ENCODE peak calls at places on chromosomes 16 and 17, in six cellular contexts. H, Z, J, V, D and Q are unnamed samples.

GRCh38 chr16:56311208-56312027 is 113.9 kb downstream of the AMFR start:
- DNase-seq in H (no peak), Z (no peak), J (no peak), V (no peak), D (no peak), Q (no peak)

GRCh38 chr16:81455720-81456494 is 11.3 kb downstream of the CMIP start:
- DNase-seq in H (no peak), Z (no peak), J (no peak), V (no peak), D (no peak), Q (no peak)

GRCh38 chr16:64174327-64174726 is 947.5 kb downstream of the CDH11 start:
- DNase-seq in H (no peak), Z (no peak), J (no peak), V (no peak), D (no peak), Q (no peak)

GRCh38 chr17:76983075-76983411 is 114.8 kb downstream of the MGAT5B start:
- DNase-seq in H (peak), Z (no peak), J (no peak), V (no peak), D (no peak), Q (no peak)

GRCh38 chr17:3838206-3838605 is 7.8 kb downstream of the NCBP3 start:
- DNase-seq in H (no peak), Z (no peak), J (no peak), V (peak), D (no peak), Q (no peak)

GRCh38 chr16:9311303-9311954 is 220.0 kb downstream of the HAPSTR1 start:
- DNase-seq in H (no peak), Z (no peak), J (no peak), V (no peak), D (no peak), Q (peak)

GRCh38 chr17:55527520-55528118 is 16.4 kb upstream of the SMIM36 start:
- DNase-seq in H (peak), Z (peak), J (no peak), V (peak), D (peak), Q (peak)

GRCh38 chr17:18362509-18363020 is 785 bp downstream of the SHMT1 start:
- DNase-seq in H (peak), Z (peak), J (no peak), V (no peak), D (peak), Q (peak)

GRCh38 chr16:15874745-15875314 is 13.6 kb downstream of the CEP20 start:
- DNase-seq in H (peak), Z (peak), J (no peak), V (peak), D (peak), Q (no peak)

GRCh38 chr17:66776999-66777688 is 57.8 kb upstream of the CACNG5 start:
- DNase-seq in H (no peak), Z (peak), J (no peak), V (no peak), D (no peak), Q (no peak)

GRCh38 chr17:82407255-82407654 is 10.9 kb upstream of the HEXD start:
- DNase-seq in H (no peak), Z (no peak), J (no peak), V (no peak), D (no peak), Q (no peak)

GRCh38 chr17:1865252-1866037 is 35.6 kb downstream of the RPA1 start:
- DNase-seq in H (peak), Z (peak), J (no peak), V (peak), D (peak), Q (peak)

GRCh38 chr17:44919885-44920564 is 4.7 kb upstream of the GFAP start:
- DNase-seq in H (peak), Z (peak), J (peak), V (peak), D (peak), Q (peak)

GRCh38 chr17:80485846-80486245 is 9.4 kb upstream of the NPTX1 start:
- DNase-seq in H (no peak), Z (no peak), J (no peak), V (no peak), D (no peak), Q (no peak)

GRCh38 chr16:57967916-57968315 is 3.0 kb downstream of the CNGB1 start:
- DNase-seq in H (no peak), Z (no peak), J (no peak), V (no peak), D (no peak), Q (no peak)

GRCh38 chr17:32019228-32019627 is 12.0 kb downstream of the LRRC37B start:
- DNase-seq in H (no peak), Z (no peak), J (no peak), V (no peak), D (no peak), Q (no peak)

GRCh38 chr16:6957676-6958075 is 375.0 kb upstream of the RBFOX1 start:
- DNase-seq in H (no peak), Z (no peak), J (no peak), V (no peak), D (no peak), Q (no peak)

GRCh38 chr17:77692571-77693161 is 265.8 kb upstream of the TNRC6C start:
- DNase-seq in H (no peak), Z (no peak), J (no peak), V (no peak), D (no peak), Q (no peak)

GRCh38 chr16:10927497-10928112 is 14.7 kb downstream of the DEXI start:
- DNase-seq in H (no peak), Z (no peak), J (no peak), V (no peak), D (no peak), Q (no peak)

GRCh38 chr17:41802961-41803682 is 8.6 kb downstream of the P3H4 start:
- DNase-seq in H (no peak), Z (no peak), J (no peak), V (no peak), D (no peak), Q (no peak)

GRCh38 chr16:15942901-15943690 is 6.3 kb upstream of the ABCC1 start:
- DNase-seq in H (peak), Z (no peak), J (no peak), V (no peak), D (no peak), Q (no peak)

GRCh38 chr17:33120103-33120502 is 128.5 kb downstream of the SPACA3 start:
- DNase-seq in H (peak), Z (no peak), J (no peak), V (no peak), D (no peak), Q (no peak)

GRCh38 chr17:63437287-63438091 is 8.6 kb downstream of the CYB561 start:
- DNase-seq in H (peak), Z (no peak), J (no peak), V (no peak), D (peak), Q (no peak)

GRCh38 chr17:74192950-74193781 is 10.3 kb upstream of the RPL38 start:
- DNase-seq in H (no peak), Z (peak), J (no peak), V (no peak), D (no peak), Q (no peak)

GRCh38 chr16:81513204-81514040 is 68.8 kb downstream of the CMIP start:
- DNase-seq in H (no peak), Z (peak), J (no peak), V (no peak), D (no peak), Q (peak)

GRCh38 chr17:58338907-58339774 is 10.5 kb upstream of the TSPOAP1 start:
- DNase-seq in H (peak), Z (peak), J (peak), V (no peak), D (peak), Q (peak)

GRCh38 chr17:59377410-59377809 is 46.0 kb downstream of the YPEL2 start:
- DNase-seq in H (peak), Z (no peak), J (no peak), V (no peak), D (no peak), Q (no peak)

GRCh38 chr16:3646348-3646920 is 8.1 kb upstream of the DNASE1 start:
- DNase-seq in H (no peak), Z (peak), J (no peak), V (peak), D (peak), Q (peak)

GRCh38 chr17:5610956-5611355 is 26.6 kb upstream of the NLRP1 start:
- DNase-seq in H (no peak), Z (no peak), J (no peak), V (no peak), D (no peak), Q (no peak)

GRCh38 chr16:21277927-21278706 is at the start of gene CRYM:
- DNase-seq in H (peak), Z (peak), J (no peak), V (no peak), D (peak), Q (peak)

GRCh38 chr17:66807182-66807581 is 27.7 kb upstream of the CACNG5 start:
- DNase-seq in H (no peak), Z (no peak), J (no peak), V (no peak), D (no peak), Q (no peak)

GRCh38 chr16:47374629-47375028 is 86.2 kb downstream of the ITFG1 start:
- DNase-seq in H (no peak), Z (no peak), J (no peak), V (no peak), D (no peak), Q (no peak)

GRCh38 chr16:15418206-15418605 is 16.2 kb upstream of the BMERB1 start:
- DNase-seq in H (no peak), Z (no peak), J (no peak), V (no peak), D (no peak), Q (no peak)

DNA sequence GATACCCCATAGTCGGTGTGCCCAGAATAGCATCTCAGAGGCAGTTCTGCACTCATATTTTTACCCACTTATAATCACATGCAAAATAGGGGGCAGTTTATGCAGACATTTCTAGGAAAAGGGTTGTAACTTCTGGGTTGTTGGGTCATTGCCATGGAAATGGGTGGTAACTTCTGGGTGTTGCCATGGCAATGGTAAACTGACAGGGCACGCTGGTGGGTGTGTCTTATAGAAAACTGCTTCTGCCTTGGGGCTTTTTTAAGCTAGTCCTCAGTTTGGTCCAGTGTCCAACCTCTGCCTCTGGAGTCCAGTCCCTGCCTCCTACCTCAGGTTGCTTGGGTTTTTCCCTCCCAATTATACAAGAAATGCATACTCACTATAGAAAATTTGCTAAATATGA is 7.4 kb upstream of the SPAG9 start:
- DNase-seq in H (no peak), Z (no peak), J (no peak), V (peak), D (peak), Q (no peak)
- TF ChIP-seq POLR2AphosphoS5 in H (no peak), Z (no peak), J (no peak), V (no peak), D (no peak), Q (no peak)

GRCh38 chr16:72858611-72859493 is 189.1 kb downstream of the ZFHX3 start:
- DNase-seq in H (peak), Z (no peak), J (no peak), V (no peak), D (no peak), Q (no peak)
- TF ChIP-seq RAD21 in H (no peak), Z (no peak), J (no peak), V (no peak), D (no peak), Q (no peak)

DNA sequence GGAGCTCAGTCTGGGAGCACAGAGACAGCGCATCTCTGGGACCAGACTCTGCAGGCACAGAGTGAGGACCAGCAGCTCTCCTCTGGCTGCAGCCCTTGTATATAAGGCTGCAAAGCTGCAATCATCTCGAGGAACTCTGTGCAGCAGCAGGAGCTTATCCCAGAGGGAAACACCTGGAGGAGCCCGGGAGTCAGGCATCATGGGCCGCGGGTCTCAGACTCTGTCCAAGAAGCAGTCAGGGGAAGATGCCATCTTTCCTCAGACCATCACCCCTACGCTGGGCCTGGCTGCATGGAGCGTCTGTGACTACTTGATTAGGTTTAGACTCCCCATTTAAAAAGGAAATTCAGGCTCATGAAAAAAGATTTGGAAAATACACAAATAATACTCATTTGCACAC is 122.0 kb downstream of the IRF8 start:
- DNase-seq in H (no peak), Z (no peak), J (no peak), V (no peak), D (no peak), Q (no peak)
- TF ChIP-seq SIN3A in H (no peak), Z (no peak), J (no peak), V (no peak), D (no peak), Q (no peak)

DNA sequence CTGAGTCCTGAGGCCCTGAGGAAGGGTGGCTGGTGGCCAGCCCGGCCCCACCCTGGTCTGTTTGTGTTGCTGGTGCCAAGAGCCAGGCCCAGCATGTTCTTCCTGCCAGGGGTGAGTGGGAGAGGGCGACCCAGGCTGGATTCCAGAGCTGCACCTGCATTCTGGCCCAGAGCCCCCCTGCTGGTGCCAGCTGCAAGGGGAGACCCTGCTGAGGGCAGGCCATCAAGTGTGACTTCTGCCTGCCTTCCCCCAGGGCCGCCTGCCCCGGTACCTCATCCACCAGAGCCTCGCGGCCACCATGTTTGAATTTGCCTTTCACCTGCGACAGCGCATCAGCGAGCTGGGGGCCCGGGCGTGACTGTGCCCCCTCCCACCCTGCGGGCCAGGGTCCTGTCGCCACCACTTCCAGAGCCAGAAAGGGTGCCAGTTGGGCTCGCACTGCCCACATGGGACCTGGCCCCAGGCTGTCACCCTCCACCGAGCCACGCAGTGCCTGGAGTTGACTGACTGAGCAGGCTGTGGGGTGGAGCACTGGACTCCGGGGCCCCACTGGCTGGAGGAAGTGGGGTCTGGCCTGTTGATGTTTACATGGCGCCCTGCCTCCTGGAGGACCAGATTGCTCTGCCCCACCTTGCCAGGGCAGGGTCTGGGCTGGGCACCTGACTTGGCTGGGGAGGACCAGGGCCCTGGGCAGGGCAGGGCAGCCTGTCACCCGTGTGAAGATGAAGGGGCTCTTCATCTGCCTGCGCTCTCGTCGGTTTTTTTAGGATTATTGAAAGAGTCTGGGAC is 2.4 kb upstream of the TCAP start:
- DNase-seq in H (no peak), Z (no peak), J (no peak), V (no peak), D (no peak), Q (peak)
- TF ChIP-seq POLR2AphosphoS5 in H (no peak), Z (no peak), J (no peak), V (no peak), D (no peak), Q (no peak)

GRCh38 chr16:12393208-12393607 is 410.5 kb downstream of the CPPED1 start:
- DNase-seq in H (no peak), Z (no peak), J (no peak), V (no peak), D (no peak), Q (no peak)
- TF ChIP-seq RAD21 in H (no peak), Z (no peak), J (no peak), V (no peak), D (no peak), Q (no peak)